ENCODE peak calls at places on chromosomes 11 and 22, in four cellular contexts. V is activated naive CD8-positive, alpha-beta T cell treated with anti-CD3 and anti-CD28 coated beads, Interleukin-2, amount 10 ng/mL, durations not matched to agents 7 days and 5 days; X is nephron progenitor cell; P is AG04449. W is an unnamed sample.
A peak's percentile ranks its signal among the peaks of the same experiment; 100 is the strongest.

GRCh38 chr22:49035818-49036457 is 791.7 kb downstream of the BRD1 start:
- DNase-seq in V (no peak), X (no peak), P (no peak), W (no peak)

GRCh38 chr11:93099811-93100210 is 98.0 kb downstream of the SLC36A4 start:
- DNase-seq in V (no peak), X (no peak), P (peak; percentile 23), W (no peak)

GRCh38 chr22:49381595-49382450 is 445.9 kb downstream of the BRD1 start:
- DNase-seq in V (no peak), X (no peak), P (no peak), W (no peak)

GRCh38 chr11:4924239-4924638 is at the start of gene OR51G1:
- DNase-seq in V (no peak), X (no peak), P (no peak), W (no peak)

GRCh38 chr22:25051983-25052710 is 99.6 kb downstream of the KIAA1671 start:
- DNase-seq in V (no peak), X (no peak), P (no peak), W (peak; percentile 41)

GRCh38 chr22:32355760-32356159 is 1.9 kb upstream of the RFPL3 start:
- DNase-seq in V (no peak), X (no peak), P (no peak), W (peak; percentile 62)

GRCh38 chr11:78472905-78473304 is 55.3 kb upstream of the GAB2 start:
- DNase-seq in V (no peak), X (no peak), P (no peak), W (no peak)

GRCh38 chr11:123065634-123066033 is 3.7 kb upstream of the HSPA8 start:
- DNase-seq in V (no peak), X (no peak), P (no peak), W (no peak)

GRCh38 chr22:39308614-39309363 is 10.6 kb downstream of the RPL3 start:
- DNase-seq in V (no peak), X (no peak), P (peak; percentile 75), W (no peak)

GRCh38 chr11:47714554-47715081 is 551 bp downstream of the AGBL2 start:
- DNase-seq in V (peak; percentile 49), X (no peak), P (no peak), W (peak; percentile 33)

GRCh38 chr11:114175706-114176105 is 116.2 kb downstream of the ZBTB16 start:
- DNase-seq in V (no peak), X (no peak), P (no peak), W (no peak)

GRCh38 chr11:133697603-133698002 is 147.7 kb downstream of the SPATA19 start:
- DNase-seq in V (no peak), X (no peak), P (no peak), W (no peak)

GRCh38 chr11:105265859-105266258 is 126.3 kb upstream of the CARD18 start:
- DNase-seq in V (no peak), X (no peak), P (no peak), W (no peak)

GRCh38 chr11:44575288-44575672 is 9.8 kb downstream of the CD82 start:
- DNase-seq in V (no peak), X (no peak), P (peak; percentile 53), W (no peak)

GRCh38 chr11:95084509-95084908 is 5.1 kb upstream of the ENDOD1 start:
- DNase-seq in V (no peak), X (no peak), P (no peak), W (no peak)

GRCh38 chr11:61160487-61161189 is 588 bp downstream of the VPS37C start:
- DNase-seq in V (no peak), X (no peak), P (no peak), W (no peak)

W was measured in T47D.